ENCODE peak calls at places on chromosomes 6 and 20, in four cellular contexts. O is A549, H is sigmoid colon, Q is upper lobe of left lung. B is an unnamed sample. For H3K4me1, the result is how much of the 10 kb centered on the place peaks cover.

GRCh38 chr6:684831-685636 is 7.9 kb downstream of the EXOC2 start:
- DNase-seq in O (no peak), H (no peak), Q (no peak), B (no peak)

GRCh38 chr6:494394-494793 is 102.8 kb downstream of the IRF4 start:
- DNase-seq in O (no peak), H (no peak), Q (no peak), B (no peak)

GRCh38 chr20:9301129-9302072 is 213.0 kb upstream of the LAMP5 start:
- DNase-seq in O (peak), H (no peak), Q (no peak), B (no peak)

GRCh38 chr20:46040902-46041535 is 12.0 kb downstream of the SLC12A5 start:
- DNase-seq in O (peak), H (no peak), Q (peak), B (no peak)

GRCh38 chr6:42702200-42702599 is 20.2 kb downstream of the PRPH2 start:
- DNase-seq in O (no peak), H (no peak), Q (no peak), B (no peak)

GRCh38 chr20:44416082-44416715 is 59.5 kb upstream of the TTPAL start:
- DNase-seq in O (no peak), H (no peak), Q (no peak), B (no peak)

GRCh38 chr6:127464161-127464880 is 5.1 kb upstream of the KIAA0408 start:
- DNase-seq in O (no peak), H (no peak), Q (no peak), B (peak)

GRCh38 chr6:41706876-41707564 is 28.4 kb downstream of the TFEB start:
- DNase-seq in O (no peak), H (peak), Q (no peak), B (peak)

GRCh38 chr6:113137411-113137810 is 719.7 kb upstream of the MARCKS start:
- DNase-seq in O (no peak), H (peak), Q (peak), B (peak)

GRCh38 chr6:124199226-124199625 is 395.6 kb downstream of the NKAIN2 start:
- DNase-seq in O (no peak), H (no peak), Q (no peak), B (no peak)

GRCh38 chr20:53598140-53599038 is 4.8 kb upstream of the ZNF217 start:
- DNase-seq in O (no peak), H (peak), Q (no peak), B (no peak)

GRCh38 chr6:27592107-27592480 is 119.2 kb upstream of the ZNF184 start:
- DNase-seq in O (no peak), H (no peak), Q (no peak), B (no peak)

GRCh38 chr20:54650201-54650722 is 174.9 kb downstream of the DOK5 start:
- DNase-seq in O (no peak), H (no peak), Q (no peak), B (no peak)

GRCh38 chr6:53361549-53362031 is 12.8 kb upstream of the ELOVL5 start:
- DNase-seq in O (no peak), H (no peak), Q (no peak), B (no peak)

GRCh38 chr6:141607956-141608355 is 524.8 kb upstream of the GJE1 start:
- DNase-seq in O (no peak), H (no peak), Q (no peak), B (no peak)

GRCh38 chr6:56958481-56958880 is 3.6 kb downstream of the BEND6 start:
- DNase-seq in O (no peak), H (no peak), Q (no peak), B (no peak)

GRCh38 chr20:40683221-40683893 is 5.7 kb downstream of the MAFB start:
- DNase-seq in O (no peak), H (no peak), Q (peak), B (no peak)

GRCh38 chr6:56833127-56833791 is 121.6 kb upstream of the BEND6 start:
- DNase-seq in O (no peak), H (no peak), Q (no peak), B (no peak)

GRCh38 chr20:44738779-44739477 is 6.7 kb upstream of the KCNK15 start:
- DNase-seq in O (peak), H (no peak), Q (no peak), B (peak)

GRCh38 chr20:53434662-53435061 is 159.0 kb downstream of the ZNF217 start:
- DNase-seq in O (no peak), H (no peak), Q (peak), B (no peak)

GRCh38 chr6:33577106-33577535 is 3.0 kb downstream of the BAK1 start:
- DNase-seq in O (no peak), H (peak), Q (no peak), B (peak)

GRCh38 chr6:31004285-31004684 is 6.0 kb upstream of the MUC22 start:
- DNase-seq in O (no peak), H (no peak), Q (no peak), B (no peak)

GRCh38 chr6:77633993-77634392 is 18.8 kb upstream of the MEI4 start:
- DNase-seq in O (no peak), H (no peak), Q (no peak), B (no peak)

GRCh38 chr6:136527831-136528230 is 22.4 kb downstream of the MAP7 start:
- DNase-seq in O (peak), H (no peak), Q (no peak), B (no peak)

GRCh38 chr6:136526937-136527336 is 23.3 kb downstream of the MAP7 start:
- DNase-seq in O (no peak), H (no peak), Q (no peak), B (no peak)

GRCh38 chr6:136525586-136526195 is 24.5 kb downstream of the MAP7 start:
- DNase-seq in O (no peak), H (no peak), Q (no peak), B (no peak)

GRCh38 chr6:136524936-136525413 is 25.2 kb downstream of the MAP7 start:
- DNase-seq in O (no peak), H (no peak), Q (no peak), B (no peak)

DNA sequence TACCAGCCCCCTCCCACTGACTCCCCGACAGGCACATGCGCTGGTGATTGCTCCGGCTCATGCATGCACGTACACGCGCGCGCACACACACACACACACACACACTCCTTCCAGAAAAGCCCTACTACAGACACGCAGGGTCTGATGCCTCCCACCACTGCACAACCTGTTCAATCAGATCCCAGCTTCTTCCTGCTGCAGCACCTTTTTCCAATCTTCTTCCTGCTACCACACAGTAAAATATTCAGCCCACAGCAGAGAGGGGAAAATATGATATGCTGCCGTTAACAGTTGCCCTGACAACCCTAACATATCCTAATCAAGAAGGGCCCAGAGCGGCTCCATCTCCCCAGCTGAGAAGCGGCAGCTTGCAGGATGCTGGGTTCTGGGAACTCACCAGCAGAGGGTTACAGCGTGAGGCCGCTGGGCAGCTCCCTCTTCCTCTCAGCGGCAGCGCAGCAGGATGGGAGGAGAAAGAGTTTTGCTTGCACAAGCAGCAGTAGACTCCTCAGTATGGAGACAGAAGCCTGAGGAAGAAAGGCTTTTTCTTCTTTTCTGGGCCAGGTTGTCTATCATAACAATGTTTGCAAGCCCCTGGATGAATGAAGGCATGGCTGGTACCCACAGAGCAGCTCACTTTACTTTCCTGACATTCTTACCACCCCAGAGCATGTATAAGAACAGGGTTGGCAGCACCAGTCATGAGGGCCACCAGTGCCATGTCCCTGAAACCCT is 23.9 kb downstream of the MAP7 start:
- DNase-seq in O (peak), H (peak), Q (peak), B (peak)
- H3K4me1 ChIP-seq in O (half or more), H (under half), Q (under half), B (under half)

DNA sequence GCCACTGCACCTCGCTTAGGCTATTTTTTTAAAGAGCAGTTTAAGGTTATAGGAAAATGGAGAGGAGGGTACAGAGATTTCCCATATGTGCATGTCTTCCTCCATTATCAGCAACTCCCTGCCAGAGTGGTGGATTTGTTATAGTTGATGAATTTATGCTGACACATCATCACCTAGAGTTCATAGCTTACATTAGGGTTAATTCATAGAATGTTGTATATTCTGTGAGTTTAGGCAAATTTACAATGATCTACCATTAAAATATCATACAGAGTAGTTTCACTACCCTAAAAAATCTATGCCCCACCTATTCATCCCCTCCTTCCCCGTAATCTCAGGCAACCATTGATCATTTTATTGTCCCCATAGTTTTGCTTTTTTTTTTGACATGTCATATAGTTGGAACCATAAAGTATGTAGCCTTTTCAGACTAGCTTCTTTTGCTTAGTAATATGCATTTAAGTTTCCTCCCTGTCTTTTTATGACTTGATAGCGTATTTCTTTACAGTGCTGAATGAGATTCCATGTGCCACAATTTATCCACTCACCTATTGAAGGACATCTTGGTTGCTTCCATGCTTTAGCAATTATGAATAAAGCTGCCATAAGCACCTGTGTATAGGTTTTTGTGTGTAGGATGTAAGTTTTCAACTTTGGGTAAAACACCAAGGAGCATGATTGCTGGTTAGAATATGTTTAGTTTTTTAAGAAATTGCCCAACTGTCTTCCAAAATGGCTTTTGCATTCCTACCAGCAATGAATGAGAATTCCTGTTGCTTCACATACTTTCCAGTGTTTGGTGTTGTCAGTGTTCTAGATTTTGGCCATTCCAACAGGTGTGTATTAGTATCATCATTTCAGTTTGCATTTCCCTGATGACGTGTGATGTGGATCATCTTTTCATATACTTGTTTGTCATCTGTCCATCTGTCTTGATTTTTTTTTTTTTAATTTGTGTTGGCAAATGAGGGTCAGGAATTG is 60.2 kb downstream of the NCOA3 start:
- DNase-seq in O (no peak), H (no peak), Q (no peak), B (no peak)
- TF ChIP-seq POLR2A in O (no peak), H (no peak), Q (no peak), B (no peak)

GRCh38 chr20:62330576-62331317 is 27.9 kb downstream of the ADRM1 start:
- DNase-seq in O (no peak), H (no peak), Q (peak), B (no peak)
- TF ChIP-seq CTCF in O (no peak), H (no peak), Q (no peak), B (no peak)

DNA sequence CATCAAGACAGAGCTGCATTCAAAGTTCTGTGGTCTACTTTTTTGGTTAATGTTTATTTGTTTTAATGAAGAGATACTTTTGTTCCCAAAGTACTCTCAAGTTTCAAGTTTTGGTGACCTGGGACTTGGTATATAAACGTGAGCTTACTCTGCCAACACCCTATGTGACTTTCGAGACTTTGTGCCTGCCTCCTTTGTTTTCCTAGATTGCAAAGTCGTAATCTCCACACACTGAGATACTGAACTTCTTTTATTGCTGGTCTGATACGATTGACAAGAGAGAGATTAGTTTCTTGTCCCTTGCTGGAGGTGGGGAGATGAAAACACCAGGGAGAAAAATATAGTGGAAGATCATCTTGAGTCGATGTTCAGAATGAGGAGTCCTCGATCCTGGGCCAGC is 27.9 kb downstream of the PCNA start:
- DNase-seq in O (no peak), H (no peak), Q (no peak), B (no peak)
- H3K4me1 ChIP-seq in O (under half), H (under half), Q (under half), B (under half)

GRCh38 chr20:3697588-3698235 is 14.7 kb downstream of the SIGLEC1 start:
- DNase-seq in O (no peak), H (no peak), Q (no peak), B (no peak)
- TF ChIP-seq POLR2A in O (no peak), H (no peak), Q (no peak), B (no peak)

DNA sequence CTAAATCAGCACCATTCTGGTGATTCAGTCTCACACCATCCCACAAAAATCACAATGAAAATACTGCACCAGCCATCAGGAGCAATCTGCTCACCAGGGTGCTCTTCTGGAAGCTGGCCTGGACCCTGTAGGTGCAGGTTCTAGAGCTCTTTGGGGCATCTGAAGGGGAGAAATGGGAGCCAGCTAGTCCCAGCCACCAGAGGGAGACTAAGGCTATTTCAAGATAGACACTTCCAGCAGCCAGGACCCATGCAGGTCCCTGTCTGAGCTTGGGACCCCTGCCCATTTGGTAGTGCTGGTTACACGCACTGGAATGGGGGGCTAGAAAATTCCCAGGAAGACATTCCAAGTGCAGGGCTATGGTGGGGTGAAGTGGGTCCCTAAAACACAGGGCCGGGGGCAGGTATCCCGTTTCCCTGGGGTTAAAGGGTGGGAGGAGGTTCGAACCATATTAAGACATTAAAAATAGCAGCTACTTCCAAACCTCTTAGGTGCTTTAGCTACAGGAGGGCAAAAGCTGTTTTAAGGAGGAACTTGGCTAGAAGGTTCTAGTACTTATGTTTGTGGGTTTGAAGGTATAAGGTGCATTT is 156.5 kb downstream of the NFATC2 start:
- DNase-seq in O (peak), H (peak), Q (no peak), B (no peak)
- TF ChIP-seq CTCF in O (peak), H (peak), Q (peak), B (peak)

DNA sequence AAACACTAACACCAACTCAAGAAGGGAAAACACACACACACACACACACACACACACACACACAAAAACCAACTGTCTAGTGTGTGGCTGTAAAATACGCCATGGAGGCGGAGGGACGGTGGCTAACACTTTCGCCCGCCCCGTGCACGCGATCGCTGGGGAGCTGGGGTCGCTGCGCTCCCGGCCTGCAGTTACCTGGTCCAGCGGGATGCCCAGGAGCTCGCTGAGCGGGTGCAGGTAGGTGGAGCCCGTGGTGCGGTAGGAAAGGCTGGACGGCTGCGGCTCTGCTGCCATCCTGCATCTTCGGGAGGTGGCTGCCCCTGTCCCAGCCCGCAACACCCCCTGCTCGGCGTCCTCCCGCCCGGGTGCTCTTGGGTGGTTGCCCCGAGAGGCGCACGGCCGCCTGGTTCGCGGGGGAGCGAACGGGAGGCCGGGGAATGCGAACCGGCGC is 303 bp downstream of the MBOAT1 start:
- DNase-seq in O (peak), H (no peak), Q (no peak), B (no peak)
- H3K4me1 ChIP-seq in O (under half), H (under half), Q (under half), B (under half)